ENCODE peak calls at places on chromosome 19, in seven cellular contexts. M is stromal cell of bone marrow; Q is naive thymus-derived CD8-positive, alpha-beta T cell; Y is aorta; F is DMS53; P is stimulated activated CD4-positive, alpha-beta T cell treated with anti-CD3 and anti-CD28 coated beads, Interleukin-1b, Interleukin-23, amount 100 ng/mL, for 24 hours; X is EH. Z is an unnamed sample.

GRCh38 chr19:3722443-3723109 is 14.4 kb downstream of the TJP3 start:
- DNase-seq in M (no peak), Q (no peak), Y (no peak), F (peak), P (no peak), X (no peak), Z (no peak)

GRCh38 chr19:35055715-35056179 is 14.2 kb downstream of the HPN start:
- DNase-seq in M (no peak), Q (no peak), Y (no peak), F (peak), P (no peak), X (no peak), Z (no peak)

GRCh38 chr19:21423057-21424041 is 26.4 kb downstream of the ZNF493 start:
- DNase-seq in M (no peak), Q (no peak), Y (no peak), F (no peak), P (no peak), X (no peak), Z (no peak)

GRCh38 chr19:44891016-44891882 is at the start of gene TOMM40:
- DNase-seq in M (no peak), Q (peak), Y (no peak), F (peak), P (peak), X (peak), Z (no peak)

GRCh38 chr19:11279505-11280236 is 16.3 kb upstream of the TSPAN16 start:
- DNase-seq in M (no peak), Q (no peak), Y (no peak), F (peak), P (peak), X (no peak), Z (no peak)

GRCh38 chr19:42166336-42166735 is 34.1 kb upstream of the POU2F2 start:
- DNase-seq in M (no peak), Q (no peak), Y (no peak), F (peak), P (no peak), X (no peak), Z (no peak)

GRCh38 chr19:50912102-50912599 is 956 bp upstream of the KLK4 start:
- DNase-seq in M (no peak), Q (no peak), Y (no peak), F (no peak), P (no peak), X (no peak), Z (no peak)

GRCh38 chr19:2627319-2627829 is 75.1 kb downstream of the GNG7 start:
- DNase-seq in M (peak), Q (peak), Y (peak), F (peak), P (peak), X (peak), Z (no peak)

GRCh38 chr19:18478545-18479311 is 40.8 kb upstream of the ISYNA1 start:
- DNase-seq in M (peak), Q (peak), Y (peak), F (peak), P (peak), X (peak), Z (peak)

GRCh38 chr19:5477451-5478215 is 22.4 kb downstream of the ZNRF4 start:
- DNase-seq in M (no peak), Q (no peak), Y (no peak), F (no peak), P (no peak), X (no peak), Z (no peak)

GRCh38 chr19:843180-843835 is 2.5 kb downstream of the PRTN3 start:
- DNase-seq in M (no peak), Q (no peak), Y (no peak), F (peak), P (no peak), X (peak), Z (no peak)

GRCh38 chr19:35253316-35254286 is 4.8 kb downstream of the LSR start:
- DNase-seq in M (no peak), Q (no peak), Y (peak), F (peak), P (no peak), X (no peak), Z (no peak)

GRCh38 chr19:48135411-48135810 is 24.8 kb upstream of the PLA2G4C start:
- DNase-seq in M (no peak), Q (no peak), Y (no peak), F (peak), P (no peak), X (no peak), Z (no peak)

GRCh38 chr19:32172761-32173160 is 172.6 kb upstream of the ZNF507 start:
- DNase-seq in M (no peak), Q (no peak), Y (no peak), F (no peak), P (no peak), X (no peak), Z (no peak)

GRCh38 chr19:18233224-18233825 is 7.1 kb upstream of the PDE4C start:
- DNase-seq in M (no peak), Q (peak), Y (peak), F (peak), P (peak), X (peak), Z (no peak)

GRCh38 chr19:47253467-47253881 is 2.9 kb upstream of the CCDC9 start:
- DNase-seq in M (no peak), Q (no peak), Y (no peak), F (peak), P (no peak), X (peak), Z (no peak)

GRCh38 chr19:44303976-44304568 is 753 bp downstream of the ZNF235 start:
- DNase-seq in M (peak), Q (no peak), Y (no peak), F (peak), P (no peak), X (peak), Z (no peak)

GRCh38 chr19:58563823-58564222 is 5.4 kb upstream of the UBE2M start:
- DNase-seq in M (no peak), Q (no peak), Y (no peak), F (no peak), P (no peak), X (no peak), Z (no peak)

GRCh38 chr19:1073063-1073955 is 6.3 kb downstream of the ARHGAP45 start:
- DNase-seq in M (no peak), Q (no peak), Y (no peak), F (peak), P (no peak), X (no peak), Z (no peak)

GRCh38 chr19:39907213-39907612 is 27.2 kb downstream of the FCGBP start:
- DNase-seq in M (no peak), Q (no peak), Y (no peak), F (no peak), P (no peak), X (no peak), Z (no peak)

GRCh38 chr19:28521614-28522544 is 691.1 kb downstream of the UQCRFS1 start:
- DNase-seq in M (no peak), Q (no peak), Y (no peak), F (no peak), P (no peak), X (no peak), Z (no peak)

GRCh38 chr19:46828484-46828883 is 22.2 kb downstream of the AP2S1 start:
- DNase-seq in M (no peak), Q (no peak), Y (no peak), F (no peak), P (peak), X (peak), Z (no peak)

GRCh38 chr19:38654478-38655079 is 7.1 kb downstream of the ACTN4 start:
- DNase-seq in M (no peak), Q (no peak), Y (no peak), F (no peak), P (no peak), X (peak), Z (no peak)

GRCh38 chr19:14265285-14266036 is 59.5 kb upstream of the ADGRL1 start:
- DNase-seq in M (no peak), Q (no peak), Y (no peak), F (no peak), P (no peak), X (no peak), Z (no peak)